ENCODE peak calls at places on chromosomes 5 and 9, in seven cellular contexts. G, C, R, M, Z, Y and B are unnamed samples.

GRCh38 chr5:17340816-17341215 is 123.4 kb downstream of the BASP1 start:
- DNase-seq in G (no peak), C (no peak), R (no peak), M (peak), Z (no peak), Y (no peak), B (no peak)

GRCh38 chr5:28403846-28404245 is 1365.5 kb upstream of the CDH9 start:
- DNase-seq in G (no peak), C (no peak), R (no peak), M (peak), Z (no peak), Y (no peak), B (no peak)

GRCh38 chr5:1783214-1783551 is 16.5 kb downstream of the MRPL36 start:
- DNase-seq in G (no peak), C (no peak), R (no peak), M (no peak), Z (no peak), Y (no peak), B (peak)

GRCh38 chr5:137560414-137560813 is 61.3 kb upstream of the SPOCK1 start:
- DNase-seq in G (no peak), C (no peak), R (peak), M (no peak), Z (no peak), Y (no peak), B (no peak)

GRCh38 chr5:133054697-133055471 is 3.1 kb downstream of the HSPA4 start:
- DNase-seq in G (no peak), C (no peak), R (no peak), M (no peak), Z (no peak), Y (no peak), B (no peak)

GRCh38 chr5:8019719-8020218 is 150.8 kb downstream of the MTRR start:
- DNase-seq in G (no peak), C (no peak), R (no peak), M (no peak), Z (no peak), Y (no peak), B (no peak)

GRCh38 chr5:132747693-132748440 is 641 bp downstream of the CCNI2 start:
- DNase-seq in G (peak), C (peak), R (no peak), M (no peak), Z (no peak), Y (no peak), B (peak)

GRCh38 chr9:93009337-93010015 is 49.0 kb upstream of the SUSD3 start:
- DNase-seq in G (no peak), C (no peak), R (no peak), M (no peak), Z (no peak), Y (peak), B (no peak)

GRCh38 chr5:146026307-146027010 is 78.9 kb downstream of the PLAC8L1 start:
- DNase-seq in G (no peak), C (no peak), R (no peak), M (no peak), Z (no peak), Y (no peak), B (no peak)

GRCh38 chr5:131810510-131811249 is 13.9 kb upstream of the FNIP1 start:
- DNase-seq in G (no peak), C (no peak), R (peak), M (no peak), Z (no peak), Y (no peak), B (no peak)

GRCh38 chr9:137960496-137960895 is 82.9 kb downstream of the CACNA1B start:
- DNase-seq in G (no peak), C (no peak), R (no peak), M (no peak), Z (no peak), Y (peak), B (no peak)